ENCODE peak calls at places on chromosomes 3 and 15, in six cellular contexts. S is activated CD4-positive, alpha-beta memory T cell treated with anti-CD3 and anti-CD28 coated beads, Interleukin-2, amount 10 ng/mL, durations not matched to agents 7 days and 5 days; A is NCI-H2029 treated with DMSO at 0.1 percent for 48 hours; T is GM13976; Y is RPMI7951; O is T-helper 1 cell. B is an unnamed sample.

GRCh38 chr3:58222161-58222724 is 11.5 kb upstream of the DNASE1L3 start:
- DNase-seq in A (no peak), S (no peak), O (no peak), T (no peak), Y (no peak), B (no peak)

GRCh38 chr15:31372635-31373091 is 46.0 kb downstream of the KLF13 start:
- DNase-seq in Y (peak; percentile 98), S (no peak), O (no peak), A (no peak), T (no peak), B (no peak)

GRCh38 chr3:97825101-97825500 is 3.3 kb downstream of the CRYBG3 start:
- DNase-seq in S (no peak), A (no peak), Y (no peak), T (no peak), O (no peak), B (no peak)

GRCh38 chr3:8663177-8664061 is 18.8 kb upstream of the SSUH2 start:
- DNase-seq in T (peak; percentile 68), A (peak; percentile 81), Y (peak; percentile 72), O (peak; percentile 11), S (peak; percentile 46), B (no peak)

GRCh38 chr3:190491533-190492054 is 22.3 kb upstream of the IL1RAP start:
- DNase-seq in A (no peak), Y (no peak), S (no peak), T (no peak), O (peak; percentile 29), B (no peak)

GRCh38 chr15:35810007-35810406 is 264.0 kb upstream of the DPH6 start:
- DNase-seq in T (no peak), O (no peak), Y (no peak), A (no peak), S (no peak), B (no peak)

GRCh38 chr15:57550640-57551039 is 41.1 kb upstream of the MYZAP start:
- DNase-seq in A (no peak), Y (no peak), O (no peak), S (no peak), T (no peak), B (no peak)

GRCh38 chr3:71385040-71385685 is 198.4 kb downstream of the FOXP1 start:
- DNase-seq in Y (no peak), S (no peak), O (no peak), A (no peak), T (no peak), B (no peak)

GRCh38 chr15:90001683-90002427 is 731 bp downstream of the ZNF710 start:
- DNase-seq in O (peak; percentile 70), S (peak; percentile 69), Y (peak; percentile 68), T (peak; percentile 86), A (no peak), B (peak; percentile 65)

GRCh38 chr3:43231276-43232000 is 54.9 kb upstream of the SNRK start:
- DNase-seq in S (no peak), Y (peak; percentile 56), A (no peak), T (no peak), O (no peak), B (no peak)

GRCh38 chr3:106746286-106746685 is 631.0 kb upstream of the CCDC54 start:
- DNase-seq in A (no peak), T (no peak), S (no peak), Y (no peak), O (no peak), B (no peak)

GRCh38 chr3:172305552-172305951 is 142.7 kb downstream of the GHSR start:
- DNase-seq in S (no peak), O (no peak), Y (peak; percentile 72), T (no peak), A (no peak), B (no peak)

GRCh38 chr3:81684739-81685395 is 76.6 kb downstream of the GBE1 start:
- DNase-seq in Y (peak; percentile 43), A (no peak), T (no peak), S (no peak), O (no peak), B (no peak)

GRCh38 chr15:72341361-72341760 is 21.4 kb upstream of the CELF6 start:
- DNase-seq in Y (peak; percentile 15), T (no peak), S (no peak), A (no peak), O (no peak), B (no peak)

GRCh38 chr15:36954486-36954885 is 145.9 kb downstream of the MEIS2 start:
- DNase-seq in T (no peak), A (no peak), Y (peak; percentile 23), O (no peak), S (no peak), B (no peak)

GRCh38 chr3:39433642-39434041 is 27.1 kb downstream of the RPSA start:
- DNase-seq in T (no peak), S (no peak), A (no peak), O (no peak), Y (peak; percentile 70), B (no peak)

GRCh38 chr15:58980351-58980939 is 7.0 kb upstream of the RNF111 start:
- DNase-seq in Y (peak; percentile 47), A (peak; percentile 5), S (no peak), T (peak; percentile 30), O (peak; percentile 60), B (no peak)

GRCh38 chr15:95577911-95578310 is 752.6 kb upstream of the NR2F2 start:
- DNase-seq in A (no peak), Y (no peak), T (no peak), S (no peak), O (no peak), B (no peak)

GRCh38 chr3:25747033-25747432 is 36.2 kb downstream of the NGLY1 start:
- DNase-seq in S (no peak), Y (no peak), T (no peak), A (no peak), O (no peak), B (no peak)

GRCh38 chr3:49132437-49133225 is at the start of gene LAMB2:
- DNase-seq in T (no peak), O (no peak), A (no peak), S (no peak), Y (peak; percentile 93), B (no peak)

GRCh38 chr3:156094391-156094790 is 26.0 kb upstream of the KCNAB1 start:
- DNase-seq in Y (no peak), S (no peak), A (no peak), T (no peak), O (no peak), B (no peak)

GRCh38 chr15:40618906-40619305 is 24.9 kb downstream of the KNL1 start:
- DNase-seq in A (no peak), T (no peak), Y (no peak), O (no peak), S (no peak), B (no peak)

GRCh38 chr15:83904107-83904720 is 250.3 kb downstream of the ADAMTSL3 start:
- DNase-seq in S (no peak), A (no peak), O (no peak), Y (peak; percentile 73), T (no peak), B (no peak)

GRCh38 chr3:117526485-117527079 is 817.0 kb downstream of the TUSC7 start:
- DNase-seq in S (no peak), A (no peak), Y (no peak), O (no peak), T (no peak), B (no peak)

GRCh38 chr15:78988361-78988911 is 43.6 kb upstream of the CTSH start:
- DNase-seq in S (peak; percentile 47), T (peak; percentile 53), Y (peak; percentile 99), A (no peak), O (peak; percentile 7), B (no peak)

GRCh38 chr3:126194713-126195305 is 14.4 kb upstream of the ALDH1L1 start:
- DNase-seq in Y (peak; percentile 29), S (no peak), A (no peak), O (no peak), T (no peak), B (no peak)

GRCh38 chr15:35306361-35306981 is 221.4 kb upstream of the NANOGP8 start:
- DNase-seq in T (no peak), S (no peak), A (no peak), O (no peak), Y (peak; percentile 72), B (no peak)

GRCh38 chr3:185822221-185822956 is 2.5 kb downstream of the IGF2BP2 start:
- DNase-seq in A (no peak), S (no peak), T (no peak), O (no peak), Y (peak; percentile 50), B (no peak)

GRCh38 chr15:37771462-37771861 is 163.0 kb upstream of the TMCO5A start:
- DNase-seq in Y (peak; percentile 74), A (no peak), O (no peak), T (no peak), S (no peak), B (no peak)

GRCh38 chr15:48861813-48862431 is 16.0 kb upstream of the EID1 start:
- DNase-seq in T (peak; percentile 59), S (peak; percentile 33), A (peak; percentile 51), Y (peak; percentile 72), O (peak; percentile 63), B (peak; percentile 4)

GRCh38 chr15:91255788-91256187 is 155.7 kb downstream of the SV2B start:
- DNase-seq in T (no peak), Y (no peak), A (no peak), O (no peak), S (no peak), B (no peak)

GRCh38 chr15:35673093-35673573 is 127.2 kb upstream of the DPH6 start:
- DNase-seq in Y (no peak), S (no peak), O (peak; percentile 64), A (no peak), T (peak; percentile 15), B (no peak)

GRCh38 chr15:88610756-88611231 is 10.3 kb upstream of the AEN start:
- DNase-seq in O (no peak), S (no peak), Y (peak; percentile 73), A (no peak), T (no peak), B (no peak)

GRCh38 chr3:39752019-39752637 is 57.3 kb upstream of the MYRIP start:
- DNase-seq in O (no peak), S (no peak), T (no peak), Y (no peak), A (no peak), B (no peak)

GRCh38 chr15:74825895-74826294 is 532 bp upstream of the CPLX3 start:
- DNase-seq in T (no peak), O (no peak), S (no peak), Y (no peak), A (no peak), B (no peak)